ENCODE peak calls at places on chromosomes 3 and 15, in five cellular contexts. R, O, W, T and V are unnamed samples.

GRCh38 chr3:43996379-43997301 is 245.0 kb upstream of the TOPAZ1 start:
- DNase-seq in O (peak), R (no peak), W (peak), T (peak), V (no peak)

GRCh38 chr15:51288143-51289065 is 50.0 kb downstream of the CYP19A1 start:
- DNase-seq in R (no peak), T (no peak), W (no peak), O (no peak), V (no peak)

GRCh38 chr3:43693594-43693993 is 2.9 kb downstream of the ABHD5 start:
- DNase-seq in W (no peak), O (no peak), T (no peak), R (no peak), V (no peak)

GRCh38 chr3:15331606-15332404 is 581 bp downstream of the SH3BP5 start:
- DNase-seq in T (no peak), W (no peak), R (peak), O (peak), V (no peak)

GRCh38 chr15:38316311-38316710 is 63.7 kb downstream of the SPRED1 start:
- DNase-seq in O (no peak), W (no peak), T (no peak), R (no peak), V (no peak)

GRCh38 chr3:9222956-9223639 is 26.3 kb downstream of the SRGAP3 start:
- DNase-seq in T (no peak), W (no peak), R (no peak), O (no peak), V (no peak)

GRCh38 chr3:18481946-18482548 is 56.9 kb upstream of the SATB1 start:
- DNase-seq in R (no peak), T (no peak), W (no peak), O (no peak), V (no peak)

GRCh38 chr3:49173116-49173791 is 1.9 kb downstream of the KLHDC8B start:
- DNase-seq in T (no peak), W (peak), O (no peak), R (peak), V (no peak)

GRCh38 chr3:64196236-64196929 is 28.9 kb downstream of the PRICKLE2 start:
- DNase-seq in R (no peak), O (no peak), T (no peak), W (no peak), V (no peak)

GRCh38 chr15:66936115-66936863 is 129.1 kb upstream of the SMAD3 start:
- DNase-seq in T (no peak), W (peak), R (no peak), O (no peak), V (peak)

GRCh38 chr3:31288224-31288623 is 244.5 kb upstream of the STT3B start:
- DNase-seq in T (no peak), W (no peak), R (no peak), O (no peak), V (no peak)

GRCh38 chr15:40637221-40637745 is 43.2 kb downstream of the KNL1 start:
- DNase-seq in O (no peak), R (no peak), T (no peak), W (no peak), V (no peak)

DNA sequence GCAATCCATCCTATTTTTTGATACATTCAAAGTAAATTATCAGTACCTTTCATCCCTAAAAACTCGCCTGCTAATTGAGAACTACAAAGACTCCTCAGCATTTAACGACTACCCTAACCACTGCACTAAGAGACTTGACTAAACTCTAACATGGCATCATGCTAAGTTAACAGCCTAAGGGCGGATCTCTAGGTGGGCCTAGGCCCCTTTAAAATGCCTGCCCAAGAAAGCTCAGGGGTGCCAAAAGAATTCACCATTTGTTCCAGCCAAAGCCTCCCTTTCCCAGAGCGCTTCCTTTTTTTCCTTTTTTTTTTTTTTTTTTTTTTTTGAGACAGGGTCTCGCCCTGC is 568 bp upstream of the NEK4 start:
- DNase-seq in O (no peak), T (no peak), R (no peak), W (no peak), V (no peak)
- H3K27ac ChIP-seq in O (peak), T (peak), R (peak), W (peak), V (no peak)

GRCh38 chr15:73930371-73930770 is 4.1 kb downstream of the LOXL1 start:
- DNase-seq in W (no peak), O (no peak), T (no peak), R (peak), V (peak)
- TF ChIP-seq CTCF in W (no peak), O (no peak), T (no peak), R (no peak), V (no peak)

GRCh38 chr3:138775254-138775595 is 59.5 kb downstream of the PIK3CB start:
- DNase-seq in T (no peak), O (no peak), W (no peak), R (no peak), V (no peak)
- H3K27ac ChIP-seq in T (peak), O (no peak), W (no peak), R (peak), V (peak)

GRCh38 chr15:93520206-93520605 is 431.2 kb upstream of the RGMA start:
- DNase-seq in O (no peak), R (no peak), T (no peak), W (peak), V (no peak)
- TF ChIP-seq CTCF in O (no peak), R (no peak), T (no peak), W (peak), V (no peak)

DNA sequence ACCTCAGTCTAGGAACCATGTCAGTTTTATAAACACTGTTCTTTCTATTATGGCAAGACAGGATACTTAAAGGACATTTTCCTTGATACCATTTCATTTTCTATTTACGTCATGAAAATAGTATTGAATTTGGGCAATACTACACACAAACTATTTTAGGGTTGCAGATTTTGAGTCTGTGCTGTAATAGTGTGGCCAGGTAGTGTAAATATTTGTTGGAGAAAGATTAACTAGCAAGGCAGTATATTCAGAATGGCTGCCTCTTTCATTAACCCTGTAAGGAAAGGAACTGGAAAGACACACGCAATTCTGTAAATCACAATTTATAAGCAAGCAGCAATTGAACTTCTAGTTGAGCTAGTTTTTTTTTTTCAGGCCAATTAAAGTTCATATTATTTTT is 2.0 kb downstream of the CTXND1 start:
- DNase-seq in W (no peak), T (no peak), R (no peak), O (no peak), V (no peak)
- H3K27ac ChIP-seq in W (no peak), T (no peak), R (no peak), O (no peak), V (no peak)

GRCh38 chr3:10702961-10703740 is 112.9 kb upstream of the SLC6A11 start:
- DNase-seq in R (no peak), O (peak), T (no peak), W (peak), V (no peak)

GRCh38 chr3:10706156-10707088 is 109.6 kb upstream of the SLC6A11 start:
- DNase-seq in R (no peak), W (peak), T (no peak), O (peak), V (no peak)

GRCh38 chr3:10700821-10701220 is 115.2 kb upstream of the SLC6A11 start:
- DNase-seq in W (no peak), O (no peak), R (no peak), T (no peak), V (no peak)

GRCh38 chr3:10707089-10707983 is 108.7 kb upstream of the SLC6A11 start:
- DNase-seq in W (peak), T (no peak), R (no peak), O (no peak), V (no peak)

DNA sequence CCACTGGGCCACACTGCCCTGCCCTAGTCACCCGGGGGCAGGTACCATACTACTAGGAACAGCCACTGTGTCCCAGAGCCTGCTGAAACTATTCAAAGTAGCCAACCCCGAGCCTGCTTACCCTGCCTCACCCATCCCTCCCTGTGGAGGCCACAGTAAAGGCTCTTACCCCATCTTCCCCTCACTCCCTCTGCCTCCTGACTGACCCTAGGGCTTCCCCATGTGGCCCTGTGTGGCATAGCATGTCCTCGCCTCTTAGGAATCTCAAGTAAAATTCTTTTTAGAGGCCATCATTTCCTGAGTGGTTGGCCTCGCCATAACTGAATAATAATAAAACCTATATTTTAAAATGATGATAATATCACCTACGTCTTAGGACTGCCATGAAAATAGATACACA is 112.2 kb upstream of the SLC6A11 start:
- DNase-seq in W (peak), O (peak), T (peak), R (no peak), V (no peak)
- TF ChIP-seq CTCF in W (peak), O (peak), T (no peak), R (no peak), V (peak)

DNA sequence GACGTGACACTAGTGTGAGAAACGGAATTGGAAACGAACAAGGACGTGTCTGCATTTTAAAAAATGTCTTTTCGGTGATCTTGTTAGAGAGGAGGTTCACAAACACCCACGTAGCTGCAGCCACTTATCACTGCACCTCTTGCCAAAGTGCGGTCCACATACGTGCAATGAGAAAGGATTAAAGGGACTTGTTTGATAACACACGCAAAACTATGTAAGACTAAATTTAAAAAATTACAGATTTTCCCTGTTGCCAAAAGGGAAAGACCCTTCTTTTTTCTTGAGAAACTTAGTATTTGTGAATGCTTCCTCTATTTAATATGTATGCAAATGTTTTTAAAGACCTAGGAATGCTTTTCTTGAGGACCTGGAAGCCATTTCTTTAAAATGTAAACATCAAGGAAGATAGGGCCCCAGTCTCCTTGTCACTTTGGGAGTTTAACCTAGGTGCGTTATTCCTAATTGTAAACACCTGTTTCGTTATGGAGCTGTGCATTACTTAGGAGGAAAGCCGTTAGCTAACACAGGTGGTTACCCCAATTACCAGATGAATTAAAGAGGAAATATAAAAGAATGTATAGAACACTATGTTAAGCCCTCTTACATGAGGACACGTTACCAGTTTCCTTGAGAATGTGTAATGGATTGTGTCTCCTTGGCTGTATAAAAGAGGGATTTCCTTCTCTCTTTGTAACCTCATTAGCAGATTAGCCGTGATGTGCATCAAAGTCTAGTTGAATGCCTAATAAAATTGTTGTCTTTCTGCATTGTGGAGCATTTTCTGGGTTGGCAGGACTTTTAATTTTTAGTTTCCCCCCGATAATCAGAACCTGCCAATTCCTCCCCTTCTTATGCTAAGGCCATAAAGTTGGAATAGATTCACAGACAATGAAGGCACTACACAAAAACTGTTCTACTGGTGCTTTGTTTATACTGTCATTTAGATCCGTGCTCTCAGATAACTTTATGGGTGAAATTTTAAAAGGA is 1.0 kb downstream of the LEKR1 start:
- DNase-seq in O (no peak), T (no peak), R (no peak), W (no peak), V (no peak)
- H3K27ac ChIP-seq in O (no peak), T (peak), R (peak), W (no peak), V (peak)

GRCh38 chr3:56303508-56303907 is 164.8 kb downstream of the ERC2 start:
- DNase-seq in O (peak), W (peak), R (no peak), T (peak), V (peak)
- TF ChIP-seq CTCF in O (peak), W (peak), R (peak), T (peak), V (peak)

GRCh38 chr15:70493376-70493775 is 270.0 kb downstream of the UACA start:
- DNase-seq in R (no peak), T (no peak), W (no peak), O (no peak), V (no peak)
- H3K27ac ChIP-seq in R (no peak), T (peak), W (no peak), O (peak), V (no peak)